ENCODE peak calls at places on chromosome 16, in five cellular contexts. W is CD4-positive, CD25-positive, alpha-beta regulatory T cell; L is cardiac fibroblast; N is tibial nerve; B is GM12865. J is an unnamed sample.
A peak's percentile ranks its signal among the peaks of the same experiment; 100 is the strongest.

GRCh38 chr16:86044241-86044671 is 145.3 kb downstream of the IRF8 start:
- DNase-seq in W (peak; percentile 45), L (peak; percentile 39), N (no peak), B (peak; percentile 62), J (no peak)

GRCh38 chr16:87288753-87289362 is 28.3 kb downstream of the C16orf95 start:
- DNase-seq in W (no peak), L (no peak), N (no peak), B (no peak), J (peak; percentile 60)

GRCh38 chr16:47029724-47030123 is 56.2 kb upstream of the DNAJA2 start:
- DNase-seq in W (no peak), L (no peak), N (no peak), B (no peak), J (no peak)

GRCh38 chr16:86862596-86862995 is 284.2 kb downstream of the FOXL1 start:
- DNase-seq in W (no peak), L (peak; percentile 10), N (no peak), B (no peak), J (no peak)

GRCh38 chr16:86951831-86952598 is 365.2 kb downstream of the C16orf95 start:
- DNase-seq in W (no peak), L (peak; percentile 91), N (no peak), B (no peak), J (peak; percentile 100)

GRCh38 chr16:57745768-57746167 is 10.2 kb downstream of the KATNB1 start:
- DNase-seq in W (no peak), L (no peak), N (no peak), B (no peak), J (no peak)

GRCh38 chr16:736936-737481 is 3.8 kb downstream of the CIAO3 start:
- DNase-seq in W (no peak), L (no peak), N (no peak), B (no peak), J (no peak)

GRCh38 chr16:11460820-11461594 is 115.7 kb downstream of the RMI2 start:
- DNase-seq in W (no peak), L (no peak), N (no peak), B (no peak), J (no peak)

GRCh38 chr16:80299416-80299815 is 241.4 kb upstream of the DYNLRB2 start:
- DNase-seq in W (no peak), L (no peak), N (no peak), B (no peak), J (no peak)

GRCh38 chr16:31333686-31334649 is 21.0 kb upstream of the ITGAX start:
- DNase-seq in W (peak; percentile 84), L (peak; percentile 7), N (no peak), B (peak; percentile 56), J (no peak)

GRCh38 chr16:30503403-30504296 is 22.7 kb downstream of the ZNF768 start:
- DNase-seq in W (no peak), L (no peak), N (no peak), B (no peak), J (no peak)

GRCh38 chr16:65822148-65822547 is 544.3 kb upstream of the CDH5 start:
- DNase-seq in W (no peak), L (no peak), N (no peak), B (no peak), J (no peak)

GRCh38 chr16:9062301-9062700 is 29.1 kb upstream of the HAPSTR1 start:
- DNase-seq in W (no peak), L (no peak), N (no peak), B (no peak), J (no peak)

GRCh38 chr16:81996664-81997529 is 14.4 kb downstream of the SDR42E1 start:
- DNase-seq in W (no peak), L (peak; percentile 26), N (no peak), B (no peak), J (peak; percentile 25)

GRCh38 chr16:79618712-79619050 is 18.1 kb upstream of the MAF start:
- DNase-seq in W (peak; percentile 57), L (no peak), N (no peak), B (no peak), J (no peak)

GRCh38 chr16:81181013-81181720 is 57.3 kb upstream of the BCO1 start:
- DNase-seq in W (no peak), L (peak; percentile 97), N (peak; percentile 88), B (no peak), J (peak; percentile 89)

GRCh38 chr16:86740817-86741799 is 162.8 kb downstream of the FOXL1 start:
- DNase-seq in W (no peak), L (peak; percentile 77), N (no peak), B (no peak), J (peak; percentile 64)

GRCh38 chr16:49462356-49462988 is 88.9 kb downstream of the C16orf78 start:
- DNase-seq in W (no peak), L (no peak), N (no peak), B (no peak), J (no peak)

GRCh38 chr16:81873843-81874752 is 95.0 kb downstream of the PLCG2 start:
- DNase-seq in W (peak; percentile 60), L (peak; percentile 42), N (peak; percentile 23), B (peak; percentile 81), J (no peak)

GRCh38 chr16:6081320-6081976 is 983.9 kb upstream of the EEF2KMT start:
- DNase-seq in W (peak; percentile 2), L (no peak), N (no peak), B (peak; percentile 17), J (no peak)

GRCh38 chr16:12613131-12613991 is 190.3 kb downstream of the CPPED1 start:
- DNase-seq in W (no peak), L (no peak), N (no peak), B (peak; percentile 48), J (peak; percentile 11)

GRCh38 chr16:86619263-86619935 is 41.0 kb downstream of the FOXL1 start:
- DNase-seq in W (no peak), L (no peak), N (peak; percentile 33), B (no peak), J (no peak)

GRCh38 chr16:80719573-80719972 is 84.8 kb downstream of the CDYL2 start:
- DNase-seq in W (peak; percentile 46), L (no peak), N (no peak), B (peak; percentile 50), J (no peak)

GRCh38 chr16:825298-826061 is 24.9 kb upstream of the GNG13 start:
- DNase-seq in W (no peak), L (no peak), N (no peak), B (no peak), J (no peak)

GRCh38 chr16:77657016-77657415 is 65.3 kb upstream of the NUDT7 start:
- DNase-seq in W (peak; percentile 10), L (no peak), N (no peak), B (peak; percentile 22), J (no peak)

GRCh38 chr16:15636392-15636873 is 6.5 kb downstream of the MARF1 start:
- DNase-seq in W (peak; percentile 68), L (no peak), N (no peak), B (peak; percentile 64), J (no peak)

GRCh38 chr16:86794216-86794864 is 216.0 kb downstream of the FOXL1 start:
- DNase-seq in W (no peak), L (no peak), N (no peak), B (no peak), J (no peak)

GRCh38 chr16:81060576-81061306 is 16.3 kb downstream of the C16orf46 start:
- DNase-seq in W (no peak), L (no peak), N (no peak), B (no peak), J (no peak)

GRCh38 chr16:16938980-16939379 is 531.8 kb downstream of the XYLT1 start:
- DNase-seq in W (no peak), L (no peak), N (no peak), B (no peak), J (no peak)

GRCh38 chr16:28260193-28260592 is 32.1 kb upstream of the SBK1 start:
- DNase-seq in W (no peak), L (no peak), N (no peak), B (no peak), J (no peak)

GRCh38 chr16:28257256-28257655 is 35.1 kb upstream of the SBK1 start:
- DNase-seq in W (no peak), L (no peak), N (no peak), B (no peak), J (no peak)

GRCh38 chr16:28258571-28258970 is 33.8 kb upstream of the SBK1 start:
- DNase-seq in W (no peak), L (peak; percentile 26), N (no peak), B (no peak), J (no peak)

GRCh38 chr16:28259781-28260150 is 32.6 kb upstream of the SBK1 start:
- DNase-seq in W (no peak), L (no peak), N (no peak), B (no peak), J (no peak)

GRCh38 chr16:28259091-28259780 is 33.1 kb upstream of the SBK1 start:
- DNase-seq in W (peak; percentile 45), L (no peak), N (no peak), B (no peak), J (no peak)
- H3K4me3 ChIP-seq in W (no peak overlapping the region), L (no peak overlapping the region), N (no peak overlapping the region), B (no peak overlapping the region), J (no peak overlapping the region)

GRCh38 chr16:3553138-3553923 is 23.9 kb downstream of the NLRC3 start:
- DNase-seq in W (no peak), L (no peak), N (no peak), B (no peak), J (no peak)
- H3K4me3 ChIP-seq in W (no peak overlapping the region), L (no peak overlapping the region), N (no peak overlapping the region), B (no peak overlapping the region), J (no peak overlapping the region)

DNA sequence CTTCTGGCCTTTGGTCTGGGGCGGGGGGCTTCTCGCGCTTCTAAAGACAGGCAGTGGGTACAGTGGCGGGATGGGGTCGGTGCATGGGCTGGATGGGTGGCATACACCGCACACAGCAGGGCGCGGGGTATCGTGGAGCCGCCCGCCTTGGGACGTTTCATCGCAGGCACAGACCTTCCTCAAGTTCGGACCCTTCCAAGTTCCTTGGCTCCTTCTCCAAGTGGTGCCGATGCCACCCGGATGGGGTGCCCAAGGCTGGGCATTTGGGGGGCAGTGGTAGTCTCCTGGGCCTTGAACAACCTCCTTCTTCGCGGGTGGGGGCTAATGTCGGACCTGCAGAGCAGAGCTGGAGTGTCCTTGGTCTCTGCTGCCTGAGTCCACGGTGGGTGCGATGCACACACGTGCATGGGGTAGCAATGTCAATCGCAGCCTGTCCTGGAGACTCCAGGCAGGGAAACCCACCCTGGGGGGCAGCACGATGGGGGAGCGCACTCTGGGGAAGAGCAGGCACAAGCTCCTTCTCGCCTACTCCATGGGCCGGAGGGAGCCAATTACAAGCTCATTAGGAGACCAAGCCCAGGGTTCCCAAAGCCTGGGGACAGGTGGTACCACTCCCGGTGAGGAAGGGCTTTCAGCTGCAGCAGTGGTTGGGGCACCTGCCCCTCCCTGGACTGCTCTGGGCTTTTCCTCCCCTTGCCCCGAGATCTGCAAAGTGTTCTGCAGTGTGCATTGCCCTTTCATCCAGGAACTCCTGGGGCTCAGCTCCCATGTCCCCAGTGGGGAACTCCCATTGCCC is 721 bp upstream of the MTSS2 start:
- DNase-seq in W (no peak), L (no peak), N (no peak), B (no peak), J (no peak)
- H3K4me3 ChIP-seq in W (no peak overlapping the region), L (peak overlapping the region; percentile 21), N (peak overlapping the region; percentile 66), B (no peak overlapping the region), J (peak overlapping the region; percentile 46)

GRCh38 chr16:50742521-50743150 is 750 bp downstream of the CYLD start:
- DNase-seq in W (peak; percentile 63), L (peak; percentile 29), N (no peak), B (peak; percentile 67), J (no peak)

GRCh38 chr16:50745940-50746339 is 4.1 kb downstream of the CYLD start:
- DNase-seq in W (peak; percentile 44), L (no peak), N (no peak), B (no peak), J (no peak)

GRCh38 chr16:50743575-50744225 is 1.8 kb downstream of the CYLD start:
- DNase-seq in W (peak; percentile 33), L (no peak), N (no peak), B (no peak), J (no peak)

GRCh38 chr16:50747206-50747956 is 5.5 kb downstream of the CYLD start:
- DNase-seq in W (peak; percentile 87), L (peak; percentile 24), N (no peak), B (peak; percentile 66), J (no peak)

GRCh38 chr16:50744911-50745310 is 3.0 kb downstream of the CYLD start:
- DNase-seq in W (peak; percentile 77), L (no peak), N (no peak), B (no peak), J (no peak)
- H3K4me3 ChIP-seq in W (peak overlapping the region; percentile 98), L (no peak overlapping the region), N (no peak overlapping the region), B (peak overlapping the region; percentile 72), J (no peak overlapping the region)

J was measured in skeletal muscle cell.